ENCODE peak calls at places on chromosomes 16 and 17, in five cellular contexts. M is Peyer's patch, Z is HFFc6, F is DND-41, R is cardiac muscle cell. N is an unnamed sample.

GRCh38 chr16:11139624-11140375 is 116.2 kb downstream of the SOCS1 start:
- DNase-seq in R (no peak), F (peak), Z (no peak), M (no peak), N (no peak)

GRCh38 chr17:14557482-14557881 is 256.6 kb downstream of the HS3ST3B1 start:
- DNase-seq in R (no peak), F (no peak), Z (no peak), M (no peak), N (no peak)

GRCh38 chr17:69810326-69811035 is 264.5 kb upstream of the KCNJ16 start:
- DNase-seq in F (no peak), Z (no peak), M (no peak), R (no peak), N (no peak)

GRCh38 chr17:17580662-17581470 is 10.6 kb downstream of the PEMT start:
- DNase-seq in Z (no peak), R (peak), F (no peak), M (no peak), N (no peak)

GRCh38 chr17:55275894-55276804 is 11.4 kb downstream of the HLF start:
- DNase-seq in F (no peak), R (no peak), M (no peak), Z (no peak), N (no peak)

GRCh38 chr16:68902376-68903345 is 59.3 kb downstream of the TANGO6 start:
- DNase-seq in F (peak), Z (peak), R (peak), M (no peak), N (no peak)

GRCh38 chr16:1059310-1059709 is 13.2 kb upstream of the SSTR5 start:
- DNase-seq in F (no peak), M (no peak), Z (no peak), R (no peak), N (no peak)

GRCh38 chr16:82178352-82178751 is 8.3 kb upstream of the MPHOSPH6 start:
- DNase-seq in M (no peak), R (no peak), Z (no peak), F (no peak), N (no peak)

GRCh38 chr16:1983544-1984346 is at the start of gene GFER:
- DNase-seq in M (peak), R (peak), F (peak), Z (peak), N (peak)

GRCh38 chr17:76382803-76383644 is 1.4 kb upstream of the SPHK1 start:
- DNase-seq in M (peak), F (peak), Z (peak), R (peak), N (peak)

GRCh38 chr17:57609125-57609877 is 135.8 kb downstream of the CCDC182 start:
- DNase-seq in R (no peak), M (no peak), F (no peak), Z (no peak), N (no peak)

GRCh38 chr17:4968166-4968915 is 724 bp upstream of the SPAG7 start:
- DNase-seq in F (no peak), M (peak), Z (no peak), R (peak), N (no peak)

GRCh38 chr16:1734123-1734522 is 28.1 kb downstream of the MAPK8IP3 start:
- DNase-seq in M (no peak), F (no peak), Z (no peak), R (no peak), N (no peak)

GRCh38 chr16:89307421-89307805 is 89.9 kb downstream of the ZNF778 start:
- DNase-seq in M (no peak), R (no peak), F (no peak), Z (no peak), N (no peak)

GRCh38 chr17:79081571-79082276 is 7.1 kb downstream of the ENGASE start:
- DNase-seq in F (no peak), R (no peak), M (no peak), Z (no peak), N (no peak)

GRCh38 chr17:79084291-79085153 is 9.9 kb downstream of the ENGASE start:
- DNase-seq in F (no peak), R (no peak), Z (no peak), M (no peak), N (no peak)

GRCh38 chr17:79080761-79081290 is 6.2 kb downstream of the ENGASE start:
- DNase-seq in Z (no peak), F (no peak), M (no peak), R (no peak), N (no peak)

GRCh38 chr17:79083191-79083971 is 8.8 kb downstream of the ENGASE start:
- DNase-seq in M (no peak), Z (no peak), F (no peak), R (no peak), N (no peak)

GRCh38 chr17:79082311-79083190 is 7.9 kb downstream of the ENGASE start:
- DNase-seq in F (peak), Z (no peak), R (peak), M (no peak), N (peak)
- TF ChIP-seq CTCF in F (peak), Z (peak), R (peak), M (peak), N (peak)

GRCh38 chr16:87057291-87057881 is 259.8 kb downstream of the C16orf95 start:
- DNase-seq in Z (no peak), M (no peak), R (no peak), F (no peak), N (no peak)
- TF ChIP-seq CTCF in Z (peak), M (no peak), R (peak), F (peak), N (no peak)

GRCh38 chr17:81907219-81908145 is 3.7 kb downstream of the PCYT2 start:
- DNase-seq in F (no peak), M (no peak), R (no peak), Z (no peak), N (no peak)

GRCh38 chr17:81904600-81905423 is 2.8 kb downstream of the NPB start:
- DNase-seq in M (no peak), F (no peak), R (no peak), Z (no peak), N (no peak)

GRCh38 chr17:81905424-81905875 is 3.4 kb downstream of the NPB start:
- DNase-seq in F (no peak), Z (no peak), R (no peak), M (no peak), N (no peak)

GRCh38 chr17:81905993-81906392 is 4.0 kb downstream of the NPB start:
- DNase-seq in R (no peak), M (no peak), Z (no peak), F (no peak), N (no peak)

GRCh38 chr17:81906476-81907218 is 4.6 kb downstream of the PCYT2 start:
- DNase-seq in R (no peak), M (no peak), F (no peak), Z (no peak), N (no peak)
- TF ChIP-seq CTCF in R (no peak), M (no peak), F (peak), Z (peak), N (no peak)

GRCh38 chr17:40340880-40341807 is 23.4 kb downstream of the GJD3 start:
- DNase-seq in M (peak), F (peak), R (peak), Z (peak), N (peak)
- TF ChIP-seq CTCF in M (peak), F (no peak), R (no peak), Z (peak), N (no peak)

DNA sequence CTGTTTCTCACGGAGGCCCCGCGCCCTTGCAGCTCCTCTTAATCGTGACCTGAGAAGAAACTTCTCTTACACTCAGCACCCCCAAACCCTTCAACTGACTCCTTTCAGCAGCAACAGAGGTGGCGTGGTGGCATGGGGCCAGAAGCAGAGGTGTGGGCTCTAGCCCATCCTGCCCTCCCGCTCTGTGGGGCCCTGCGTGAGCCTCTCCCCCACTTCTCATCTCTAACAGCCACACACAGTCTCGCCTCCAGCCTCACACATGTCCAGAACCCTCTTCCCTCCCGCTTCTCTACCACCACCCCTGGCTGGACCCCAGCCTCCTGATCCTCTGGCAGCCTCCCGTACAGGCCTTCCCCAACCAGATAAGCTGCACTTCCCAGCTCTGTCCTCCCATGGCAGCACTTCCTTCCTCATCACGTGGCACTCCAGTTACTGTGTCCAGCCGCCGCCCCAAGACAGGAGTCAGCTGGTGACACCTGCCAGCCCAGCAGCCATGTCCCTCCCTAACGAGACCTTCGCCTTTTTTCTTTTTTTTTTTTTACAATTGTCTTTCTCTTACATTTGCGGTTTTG is 30.5 kb downstream of the NSMCE1 start:
- DNase-seq in F (no peak), M (peak), R (no peak), Z (no peak), N (no peak)
- TF ChIP-seq CTCF in F (peak), M (no peak), R (no peak), Z (no peak), N (no peak)

GRCh38 chr17:3910420-3911270 is 5.6 kb downstream of the P2RX1 start:
- DNase-seq in R (no peak), M (no peak), Z (no peak), F (no peak), N (no peak)
- TF ChIP-seq CTCF in R (no peak), M (no peak), Z (no peak), F (no peak), N (no peak)

GRCh38 chr17:8985054-8985701 is 19.7 kb upstream of the PIK3R5 start:
- DNase-seq in Z (no peak), F (no peak), M (peak), R (no peak), N (no peak)

GRCh38 chr17:8988263-8988662 is 22.8 kb upstream of the PIK3R5 start:
- DNase-seq in F (no peak), Z (no peak), R (no peak), M (no peak), N (no peak)

GRCh38 chr17:8991514-8992285 is 26.2 kb upstream of the PIK3R5 start:
- DNase-seq in R (peak), Z (peak), M (peak), F (peak), N (no peak)

GRCh38 chr17:8981443-8981842 is 15.9 kb upstream of the PIK3R5 start:
- DNase-seq in M (no peak), R (no peak), F (no peak), Z (no peak), N (no peak)

GRCh38 chr17:8986295-8986694 is 20.8 kb upstream of the PIK3R5 start:
- DNase-seq in R (no peak), M (no peak), F (no peak), Z (no peak), N (no peak)
- TF ChIP-seq CTCF in R (peak), M (peak), F (peak), Z (peak), N (no peak)

DNA sequence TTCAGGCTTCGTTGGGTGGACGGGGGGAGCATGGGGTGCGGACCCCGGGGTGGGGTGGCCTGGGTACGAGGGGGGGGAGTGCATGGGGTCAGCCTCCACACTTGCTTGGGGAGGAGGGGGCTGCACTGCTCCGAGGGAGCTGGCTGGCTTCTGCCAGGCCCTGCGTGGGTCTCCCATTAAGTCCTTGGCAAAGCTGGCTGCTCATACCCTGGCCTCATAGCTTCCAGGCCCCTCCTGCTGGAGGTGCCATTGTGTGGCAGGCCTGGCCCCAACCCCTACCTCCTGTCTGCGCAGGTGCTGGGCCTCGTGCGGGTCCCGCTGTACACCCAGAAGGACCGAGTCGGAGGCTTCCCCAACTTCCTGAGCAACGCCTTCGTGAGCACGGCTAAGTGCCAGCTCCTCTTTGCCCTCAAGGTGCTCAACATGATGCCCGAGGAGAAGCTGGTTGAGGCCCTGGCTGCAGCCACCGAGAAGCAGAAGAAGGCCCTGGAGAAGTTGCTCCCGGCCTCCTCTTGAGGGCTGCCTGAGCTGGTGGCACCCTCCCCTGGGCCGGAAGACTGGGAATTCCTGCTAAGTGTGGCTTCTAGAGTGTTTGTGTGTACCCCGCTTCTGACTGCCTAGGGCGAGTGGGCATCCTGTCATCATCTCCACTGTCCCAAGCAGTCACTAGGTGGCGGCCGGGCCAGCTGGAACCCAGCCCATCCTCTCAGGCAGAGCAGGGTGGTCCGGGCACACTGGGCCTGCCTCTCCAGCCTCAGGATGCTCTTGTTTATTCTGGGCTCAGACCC is 1.5 kb downstream of the NUDT16L1 start:
- DNase-seq in F (no peak), R (peak), Z (peak), M (no peak), N (no peak)
- TF ChIP-seq CTCF in F (no peak), R (no peak), Z (peak), M (no peak), N (no peak)

GRCh38 chr16:86580798-86581185 is 2.4 kb downstream of the FOXL1 start:
- DNase-seq in R (no peak), F (no peak), Z (no peak), M (no peak), N (no peak)

GRCh38 chr16:86578499-86579267 is at the start of gene FOXL1:
- DNase-seq in M (no peak), R (peak), Z (peak), F (no peak), N (no peak)

GRCh38 chr16:86579268-86580062 is 1.1 kb downstream of the FOXL1 start:
- DNase-seq in Z (no peak), R (peak), F (no peak), M (no peak), N (no peak)

GRCh38 chr16:86581458-86581857 is 3.1 kb downstream of the FOXL1 start:
- DNase-seq in M (no peak), R (no peak), Z (peak), F (no peak), N (no peak)

GRCh38 chr16:86580063-86580797 is 1.9 kb downstream of the FOXL1 start:
- DNase-seq in F (no peak), Z (no peak), R (no peak), M (no peak), N (no peak)
- TF ChIP-seq CTCF in F (no peak), Z (no peak), R (no peak), M (no peak), N (no peak)

GRCh38 chr17:72030067-72030899 is 90.5 kb upstream of the SOX9 start:
- DNase-seq in R (peak), M (no peak), Z (peak), F (no peak), N (no peak)
- TF ChIP-seq CTCF in R (peak), M (peak), Z (peak), F (no peak), N (no peak)

N was measured in activated B cell treated with CpG ODN at 0.5 μM for 24 hours.